ENCODE peak calls at places on chromosomes 11 and 22, in four cellular contexts. Z, Q, P and Y are unnamed samples.

GRCh38 chr11:49208006-49208721 is at the start of gene FOLH1:
- DNase-seq in Z (no peak), Q (peak; percentile 15), P (peak; percentile 15), Y (no peak)

GRCh38 chr11:6353367-6353987 is 33.2 kb upstream of the CAVIN3 start:
- DNase-seq in Z (peak; percentile 64), Q (peak; percentile 62), P (peak; percentile 46), Y (peak; percentile 41)

GRCh38 chr11:66834539-66834845 is 8.7 kb upstream of the RCE1 start:
- DNase-seq in Z (no peak), Q (no peak), P (no peak), Y (no peak)

GRCh38 chr22:28710889-28711285 is 30.7 kb downstream of the CHEK2 start:
- DNase-seq in Z (no peak), Q (peak; percentile 34), P (no peak), Y (no peak)

GRCh38 chr11:73314121-73314948 is 6.3 kb downstream of the ARHGEF17 start:
- DNase-seq in Z (peak; percentile 56), Q (no peak), P (no peak), Y (no peak)

GRCh38 chr22:19798825-19799224 is 38.2 kb downstream of the TBX1 start:
- DNase-seq in Z (no peak), Q (peak; percentile 62), P (no peak), Y (no peak)

GRCh38 chr22:19772673-19773469 is 12.3 kb downstream of the TBX1 start:
- DNase-seq in Z (peak; percentile 73), Q (no peak), P (no peak), Y (no peak)

GRCh38 chr11:102664001-102664752 is 39.0 kb upstream of the MMP20 start:
- DNase-seq in Z (peak; percentile 13), Q (no peak), P (no peak), Y (no peak)

GRCh38 chr11:48193876-48194275 is 22.7 kb upstream of the OR4B1 start:
- DNase-seq in Z (no peak), Q (no peak), P (no peak), Y (no peak)

GRCh38 chr22:35818897-35819296 is 101.2 kb downstream of the APOL5 start:
- DNase-seq in Z (no peak), Q (no peak), P (no peak), Y (no peak)

GRCh38 chr11:17986007-17986710 is 26.7 kb downstream of the SERGEF start:
- DNase-seq in Z (no peak), Q (no peak), P (no peak), Y (no peak)

GRCh38 chr11:1209371-1210057 is 13.4 kb upstream of the MUC5B start:
- DNase-seq in Z (no peak), Q (no peak), P (no peak), Y (no peak)

GRCh38 chr11:1205987-1206331 is 16.9 kb upstream of the MUC5B start:
- DNase-seq in Z (no peak), Q (peak; percentile 13), P (no peak), Y (peak; percentile 1)

GRCh38 chr11:1208361-1209261 is 14.3 kb upstream of the MUC5B start:
- DNase-seq in Z (no peak), Q (peak; percentile 9), P (no peak), Y (peak; percentile 1)

GRCh38 chr11:1206391-1207271 is 16.2 kb upstream of the MUC5B start:
- DNase-seq in Z (no peak), Q (peak; percentile 15), P (no peak), Y (peak; percentile 2)

GRCh38 chr11:1207451-1208360 is 15.2 kb upstream of the MUC5B start:
- DNase-seq in Z (no peak), Q (peak; percentile 13), P (no peak), Y (peak; percentile 5)
- TF ChIP-seq TAF1 in Z (no peak), Q (no peak), P (no peak), Y (no peak)

GRCh38 chr11:36774603-36775002 is 176.6 kb upstream of the RAG2 start:
- DNase-seq in Z (no peak), Q (no peak), P (no peak), Y (no peak)
- TF ChIP-seq TAF1 in Z (no peak), Q (no peak), P (no peak), Y (no peak)

DNA sequence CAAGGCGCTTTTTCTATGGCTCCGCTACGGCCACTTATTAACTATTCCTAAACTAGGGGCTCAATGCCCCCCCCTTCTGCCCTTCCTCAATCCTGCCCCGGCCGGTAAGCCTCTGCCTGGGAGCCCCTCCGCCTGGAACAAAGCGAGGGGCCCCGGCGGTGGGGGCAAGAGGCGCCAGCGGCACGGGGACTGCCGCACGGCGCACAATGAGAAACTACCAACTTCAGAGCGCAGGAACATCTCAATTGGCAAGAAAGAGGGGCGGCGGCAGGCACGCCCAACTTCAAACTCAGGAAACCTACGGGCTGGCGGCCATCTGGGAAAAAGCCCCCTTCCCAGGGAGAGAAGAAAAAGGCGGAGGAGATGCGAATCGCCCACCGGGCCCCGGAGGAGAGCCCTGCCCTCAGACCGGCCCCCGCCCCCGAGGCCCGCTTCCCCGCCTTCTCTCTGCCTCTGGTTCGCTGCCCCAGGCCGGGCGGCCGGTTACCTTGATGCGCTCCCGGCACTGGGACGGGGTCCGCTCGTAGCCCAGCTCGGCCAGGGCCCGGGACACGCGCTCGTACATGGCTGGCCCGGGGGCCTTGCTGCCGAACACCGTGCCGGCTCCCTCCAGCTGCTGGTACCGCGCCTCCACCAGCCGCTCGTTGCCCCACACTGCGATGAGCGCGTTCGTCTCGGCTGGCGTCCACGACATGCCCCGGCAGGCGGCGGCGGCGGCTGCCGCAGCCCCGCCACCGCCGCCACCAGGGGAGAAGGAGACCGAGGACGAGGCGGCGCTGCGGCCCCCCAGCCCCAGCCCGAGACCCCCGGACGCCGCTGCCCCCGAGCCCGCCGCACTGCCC is 601 bp downstream of the MSANTD2 start:
- DNase-seq in Z (peak; percentile 53), Q (peak; percentile 82), P (peak; percentile 41), Y (peak; percentile 38)
- TF ChIP-seq TAF1 in Z (no peak), Q (no peak), P (no peak), Y (no peak)

GRCh38 chr11:114392735-114393667 is 7.3 kb downstream of the C11orf71 start:
- DNase-seq in Z (no peak), Q (no peak), P (no peak), Y (no peak)
- TF ChIP-seq TAF1 in Z (no peak), Q (no peak), P (no peak), Y (no peak)

DNA sequence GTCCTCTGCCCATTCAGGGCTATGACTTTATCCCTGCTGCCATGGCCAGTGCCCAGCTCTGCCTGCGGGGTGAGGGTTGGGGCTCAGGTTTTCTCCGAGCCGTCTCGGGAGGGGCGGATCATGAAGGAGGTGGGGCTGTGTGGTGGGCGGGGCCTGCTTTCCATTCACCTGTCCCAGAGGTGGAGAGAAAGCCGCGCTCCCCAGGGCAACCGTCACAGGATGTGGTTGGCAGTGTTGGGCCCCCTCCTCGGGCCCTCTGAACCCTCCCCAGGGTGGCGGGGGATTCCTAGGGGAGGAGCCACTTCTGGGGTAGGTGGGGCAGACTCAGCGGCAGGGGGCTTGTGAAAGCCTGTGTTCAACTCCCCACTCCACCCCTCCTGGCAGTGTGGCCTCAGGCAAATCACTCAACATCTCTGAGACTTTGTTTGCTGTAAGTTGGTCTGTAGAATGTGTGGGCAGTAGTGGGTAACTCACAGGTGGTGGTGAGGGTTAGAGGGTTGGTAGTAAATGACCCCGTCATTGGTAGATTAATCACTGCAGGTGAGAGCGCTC is 50.3 kb downstream of the CD6 start:
- DNase-seq in Z (peak; percentile 39), Q (no peak), P (no peak), Y (no peak)
- TF ChIP-seq TAF1 in Z (no peak), Q (no peak), P (no peak), Y (no peak)

DNA sequence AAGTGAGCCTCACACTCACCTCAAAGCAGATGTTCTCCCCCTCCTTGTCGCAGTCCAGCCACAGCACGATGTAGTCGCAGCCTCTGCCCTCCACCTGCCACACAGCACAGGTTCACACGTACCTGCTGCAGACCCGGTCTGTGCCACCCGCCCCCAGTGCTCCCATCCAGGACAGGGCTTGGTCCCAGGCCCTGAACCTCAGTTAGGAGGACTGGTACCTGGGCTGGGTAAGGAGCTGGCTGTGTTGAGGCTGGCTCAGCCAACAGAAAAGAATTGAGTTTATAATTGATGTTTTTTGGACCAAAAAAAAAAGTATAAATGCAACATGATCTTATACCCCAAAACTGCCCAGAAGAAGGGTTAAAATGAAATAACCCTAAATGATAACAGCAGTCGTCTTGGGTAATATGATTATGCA is 10.7 kb downstream of the TOP3B start:
- DNase-seq in Z (no peak), Q (no peak), P (no peak), Y (no peak)
- TF ChIP-seq TAF1 in Z (no peak), Q (no peak), P (no peak), Y (no peak)